ENCODE peak calls at places on chromosomes 7 and 10, in five cellular contexts. G is naive B cell; H is T-helper 17 cell; N is aorta; U is CD4-positive, CD25-positive, alpha-beta regulatory T cell. Y is an unnamed sample.

GRCh38 chr7:19587291-19587690 is 121.5 kb downstream of the POLR1F start:
- ATAC-seq in N (no peak), G (no peak), H (no peak), U (no peak), Y (peak; percentile 37)

GRCh38 chr7:767941-768729 is 41.1 kb upstream of the PRKAR1B start:
- ATAC-seq in U (no peak), N (no peak), G (peak; percentile 36), H (peak; percentile 25), Y (peak; percentile 28)

GRCh38 chr7:43737467-43738127 is 8.3 kb upstream of the COA1 start:
- ATAC-seq in G (no peak), U (no peak), H (no peak), N (no peak), Y (no peak)

GRCh38 chr7:151167197-151167911 is at the start of gene GBX1:
- ATAC-seq in N (peak; percentile 50), G (peak; percentile 58), U (no peak), H (peak; percentile 54), Y (peak; percentile 48)

GRCh38 chr7:155998328-155998691 is 186.0 kb upstream of the SHH start:
- ATAC-seq in G (no peak), U (no peak), H (no peak), N (no peak), Y (no peak)

GRCh38 chr10:132400041-132400546 is 3.1 kb downstream of the PWWP2B start:
- ATAC-seq in U (no peak), H (no peak), N (no peak), G (no peak), Y (no peak)

GRCh38 chr7:7868245-7868899 is 100.2 kb upstream of the GLCCI1 start:
- ATAC-seq in U (no peak), G (peak; percentile 81), H (no peak), N (no peak), Y (peak; percentile 60)

GRCh38 chr10:13925924-13926435 is 339.2 kb downstream of the PRPF18 start:
- ATAC-seq in N (no peak), H (no peak), G (no peak), U (no peak), Y (no peak)

GRCh38 chr7:66330961-66331360 is 125.8 kb downstream of the TPST1 start:
- ATAC-seq in G (no peak), U (no peak), H (no peak), N (peak; percentile 38), Y (no peak)

GRCh38 chr10:126140746-126141273 is 244.4 kb downstream of the FANK1 start:
- ATAC-seq in N (no peak), G (no peak), H (no peak), U (no peak), Y (no peak)

GRCh38 chr10:60024506-60024905 is 118.2 kb upstream of the CCDC6 start:
- ATAC-seq in H (no peak), U (no peak), N (no peak), G (no peak), Y (no peak)

GRCh38 chr7:47254081-47255006 is 327.6 kb downstream of the TNS3 start:
- ATAC-seq in N (peak; percentile 94), H (peak; percentile 71), U (peak; percentile 52), G (peak; percentile 84), Y (peak; percentile 85)

GRCh38 chr10:119007211-119007574 is 22.3 kb upstream of the NANOS1 start:
- ATAC-seq in G (no peak), H (no peak), N (no peak), U (no peak), Y (no peak)

GRCh38 chr7:152362128-152362926 is 73.5 kb downstream of the KMT2C start:
- ATAC-seq in G (no peak), H (no peak), N (no peak), U (no peak), Y (no peak)